ENCODE peak calls at places on chromosomes 3 and 15, in seven cellular contexts. One of them, this sample, is unnamed.

GRCh38 chr15:52678468-52679231 is 538 bp downstream of the ATOSA start:
- DNase-seq in mesendoderm: peak
- DNase-seq in neuronal stem cell: peak
- DNase-seq in H9: peak
- DNase-seq in trophoblast cell: peak
- DNase-seq in H1: peak
- DNase-seq in IMR-90: peak
- DNase-seq in this sample: peak

GRCh38 chr15:52171386-52171785 is 19.8 kb downstream of the GNB5 start:
- DNase-seq in mesendoderm: peak
- DNase-seq in neuronal stem cell: no peak
- DNase-seq in H9: no peak
- DNase-seq in trophoblast cell: no peak
- DNase-seq in H1: no peak
- DNase-seq in IMR-90: peak
- DNase-seq in this sample: no peak

GRCh38 chr15:50167112-50167511 is 14.9 kb upstream of the SLC27A2 start:
- DNase-seq in mesendoderm: no peak
- DNase-seq in neuronal stem cell: no peak
- DNase-seq in H9: no peak
- DNase-seq in trophoblast cell: no peak
- DNase-seq in H1: no peak
- DNase-seq in IMR-90: no peak
- DNase-seq in this sample: no peak

GRCh38 chr3:155572085-155572484 is 172.8 kb downstream of the PLCH1 start:
- DNase-seq in mesendoderm: no peak
- DNase-seq in neuronal stem cell: no peak
- DNase-seq in H9: no peak
- DNase-seq in trophoblast cell: no peak
- DNase-seq in H1: no peak
- DNase-seq in IMR-90: no peak
- DNase-seq in this sample: peak

GRCh38 chr15:40282144-40282869 is 557 bp downstream of the ANKRD63 start:
- DNase-seq in mesendoderm: peak
- DNase-seq in neuronal stem cell: no peak
- DNase-seq in H9: peak
- DNase-seq in trophoblast cell: peak
- DNase-seq in H1: no peak
- DNase-seq in IMR-90: no peak
- DNase-seq in this sample: peak

GRCh38 chr3:38168151-38168987 is 3.0 kb downstream of the OXSR1 start:
- DNase-seq in mesendoderm: no peak
- DNase-seq in neuronal stem cell: no peak
- DNase-seq in H9: no peak
- DNase-seq in trophoblast cell: peak
- DNase-seq in H1: no peak
- DNase-seq in IMR-90: peak
- DNase-seq in this sample: peak

GRCh38 chr15:67870868-67871408 is 31.1 kb upstream of the RNU6-1 start:
- DNase-seq in mesendoderm: no peak
- DNase-seq in neuronal stem cell: no peak
- DNase-seq in H9: no peak
- DNase-seq in trophoblast cell: no peak
- DNase-seq in H1: no peak
- DNase-seq in IMR-90: no peak
- DNase-seq in this sample: no peak

GRCh38 chr15:69783211-69783610 is 314.5 kb downstream of the TLE3 start:
- DNase-seq in mesendoderm: no peak
- DNase-seq in neuronal stem cell: no peak
- DNase-seq in H9: no peak
- DNase-seq in trophoblast cell: no peak
- DNase-seq in H1: no peak
- DNase-seq in IMR-90: no peak
- DNase-seq in this sample: no peak

GRCh38 chr3:120263792-120264191 is 21.2 kb downstream of the GPR156 start:
- DNase-seq in mesendoderm: no peak
- DNase-seq in neuronal stem cell: no peak
- DNase-seq in H9: peak
- DNase-seq in trophoblast cell: no peak
- DNase-seq in H1: no peak
- DNase-seq in IMR-90: no peak
- DNase-seq in this sample: no peak

GRCh38 chr3:28317438-28318022 is 31.0 kb upstream of the ZCWPW2 start:
- DNase-seq in mesendoderm: peak
- DNase-seq in neuronal stem cell: peak
- DNase-seq in H9: no peak
- DNase-seq in trophoblast cell: peak
- DNase-seq in H1: no peak
- DNase-seq in IMR-90: peak
- DNase-seq in this sample: peak

GRCh38 chr3:130779486-130779885 is 32.9 kb upstream of the PIK3R4 start:
- DNase-seq in mesendoderm: no peak
- DNase-seq in neuronal stem cell: no peak
- DNase-seq in H9: no peak
- DNase-seq in trophoblast cell: no peak
- DNase-seq in H1: no peak
- DNase-seq in IMR-90: no peak
- DNase-seq in this sample: no peak

GRCh38 chr3:100047455-100048141 is 66.7 kb downstream of the FILIP1L start:
- DNase-seq in mesendoderm: no peak
- DNase-seq in neuronal stem cell: no peak
- DNase-seq in H9: no peak
- DNase-seq in trophoblast cell: no peak
- DNase-seq in H1: no peak
- DNase-seq in IMR-90: peak
- DNase-seq in this sample: peak

GRCh38 chr3:46914849-46915248 is 37.3 kb downstream of the PTH1R start:
- DNase-seq in mesendoderm: no peak
- DNase-seq in neuronal stem cell: no peak
- DNase-seq in H9: no peak
- DNase-seq in trophoblast cell: no peak
- DNase-seq in H1: no peak
- DNase-seq in IMR-90: no peak
- DNase-seq in this sample: no peak

GRCh38 chr15:74867562-74868458 is 5.4 kb downstream of the SCAMP2 start:
- DNase-seq in mesendoderm: no peak
- DNase-seq in neuronal stem cell: no peak
- DNase-seq in H9: no peak
- DNase-seq in trophoblast cell: peak
- DNase-seq in H1: no peak
- DNase-seq in IMR-90: no peak
- DNase-seq in this sample: no peak

GRCh38 chr15:67895237-67895636 is 55.4 kb upstream of the RNU6-1 start:
- DNase-seq in mesendoderm: no peak
- DNase-seq in neuronal stem cell: no peak
- DNase-seq in H9: no peak
- DNase-seq in trophoblast cell: no peak
- DNase-seq in H1: no peak
- DNase-seq in IMR-90: no peak
- DNase-seq in this sample: no peak

GRCh38 chr15:25663515-25663914 is 199.6 kb downstream of the ATP10A start:
- DNase-seq in mesendoderm: no peak
- DNase-seq in neuronal stem cell: no peak
- DNase-seq in H9: no peak
- DNase-seq in trophoblast cell: no peak
- DNase-seq in H1: no peak
- DNase-seq in IMR-90: no peak
- DNase-seq in this sample: no peak

DNA sequence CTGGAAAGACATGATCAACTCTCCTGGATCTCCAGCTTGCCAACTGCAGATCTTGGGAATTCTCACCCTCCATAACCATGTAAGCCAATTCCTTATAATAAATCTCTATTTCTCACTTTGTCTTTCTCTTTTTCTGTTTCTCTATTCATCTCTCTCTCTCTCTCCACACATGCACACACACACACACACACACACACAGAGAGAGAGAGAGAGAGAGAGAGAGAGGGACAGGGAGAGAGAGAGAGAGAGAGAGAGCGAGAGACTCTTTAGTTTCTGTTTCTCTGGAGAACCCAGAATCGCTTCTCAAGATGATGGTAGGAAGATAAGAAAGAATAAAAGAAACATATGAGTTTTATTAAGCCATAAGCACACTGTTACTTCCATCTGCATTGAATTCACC is 111.9 kb downstream of the BCHE start:
- DNase-seq in mesendoderm: no peak
- DNase-seq in neuronal stem cell: no peak
- DNase-seq in H9: no peak
- DNase-seq in trophoblast cell: no peak
- DNase-seq in H1: no peak
- DNase-seq in IMR-90: no peak
- DNase-seq in this sample: peak
- H2BK120ac ChIP-seq in mesendoderm: no peak
- H2BK120ac ChIP-seq in neuronal stem cell: no peak
- H2BK120ac ChIP-seq in H9: no peak
- H2BK120ac ChIP-seq in trophoblast cell: no peak
- H2BK120ac ChIP-seq in H1: no peak
- H2BK120ac ChIP-seq in IMR-90: no peak
- H2BK120ac ChIP-seq in this sample: no peak

DNA sequence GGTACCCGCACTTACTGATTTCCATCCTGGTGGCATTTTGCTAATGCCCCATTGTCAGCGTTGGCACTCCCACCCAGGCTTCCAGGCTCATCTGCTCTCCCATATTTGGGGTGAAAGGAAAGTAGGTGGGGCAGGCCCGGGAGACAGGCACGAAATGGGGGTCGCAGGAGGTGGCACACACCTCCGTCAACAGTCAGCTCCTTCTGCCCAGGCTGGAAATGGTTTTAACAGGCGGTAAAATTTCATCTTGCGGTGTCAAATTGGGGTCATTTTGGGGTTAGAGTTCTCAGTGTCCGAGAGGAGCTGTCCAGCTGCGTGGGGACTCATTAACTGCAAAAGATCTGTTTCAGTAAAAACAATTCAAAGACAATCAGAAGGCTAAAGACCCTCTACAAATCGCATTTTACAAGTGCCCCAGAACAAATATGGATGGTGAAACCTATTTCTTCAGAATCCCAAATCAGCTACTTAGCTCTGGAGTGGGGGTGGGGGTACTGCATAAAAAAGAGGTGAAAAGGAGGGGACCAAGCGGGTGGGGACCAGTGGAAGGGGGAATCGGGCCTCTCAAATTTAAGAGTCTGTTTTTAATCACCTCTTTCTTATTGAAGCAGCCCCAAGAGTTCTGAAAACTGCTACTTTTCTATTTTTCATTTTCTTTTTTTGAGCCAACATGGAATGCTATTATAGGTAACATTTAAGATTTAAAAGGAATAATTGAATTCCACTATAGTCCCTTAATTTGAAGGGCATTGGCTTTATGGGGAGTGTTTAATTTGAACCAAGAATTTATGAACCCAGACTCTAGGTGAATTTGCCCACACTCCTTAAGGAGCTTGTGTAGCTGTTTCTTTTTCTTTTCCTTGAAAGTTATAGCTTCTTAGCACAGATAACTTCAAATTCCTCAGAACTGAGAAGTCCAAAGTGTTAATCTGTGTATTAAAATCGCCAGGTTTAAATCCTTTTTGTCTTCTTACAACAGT is 4.4 kb upstream of the MEIS2 start:
- DNase-seq in mesendoderm: no peak
- DNase-seq in neuronal stem cell: peak
- DNase-seq in H9: peak
- DNase-seq in trophoblast cell: no peak
- DNase-seq in H1: no peak
- DNase-seq in IMR-90: no peak
- DNase-seq in this sample: peak
- H2BK120ac ChIP-seq in mesendoderm: no peak
- H2BK120ac ChIP-seq in neuronal stem cell: no peak
- H2BK120ac ChIP-seq in H9: no peak
- H2BK120ac ChIP-seq in trophoblast cell: no peak
- H2BK120ac ChIP-seq in H1: no peak
- H2BK120ac ChIP-seq in IMR-90: no peak
- H2BK120ac ChIP-seq in this sample: no peak

GRCh38 chr15:57403946-57404345 is 27.6 kb downstream of the CGNL1 start:
- DNase-seq in mesendoderm: no peak
- DNase-seq in neuronal stem cell: no peak
- DNase-seq in H9: no peak
- DNase-seq in trophoblast cell: no peak
- DNase-seq in H1: no peak
- DNase-seq in IMR-90: no peak
- DNase-seq in this sample: no peak

GRCh38 chr15:57403532-57403931 is 27.2 kb downstream of the CGNL1 start:
- DNase-seq in mesendoderm: no peak
- DNase-seq in neuronal stem cell: no peak
- DNase-seq in H9: no peak
- DNase-seq in trophoblast cell: no peak
- DNase-seq in H1: no peak
- DNase-seq in IMR-90: no peak
- DNase-seq in this sample: no peak

GRCh38 chr15:57403007-57403406 is 26.7 kb downstream of the CGNL1 start:
- DNase-seq in mesendoderm: no peak
- DNase-seq in neuronal stem cell: no peak
- DNase-seq in H9: no peak
- DNase-seq in trophoblast cell: no peak
- DNase-seq in H1: no peak
- DNase-seq in IMR-90: no peak
- DNase-seq in this sample: no peak

GRCh38 chr15:57405133-57405532 is 28.8 kb downstream of the CGNL1 start:
- DNase-seq in mesendoderm: no peak
- DNase-seq in neuronal stem cell: no peak
- DNase-seq in H9: no peak
- DNase-seq in trophoblast cell: no peak
- DNase-seq in H1: no peak
- DNase-seq in IMR-90: no peak
- DNase-seq in this sample: no peak

GRCh38 chr15:57406040-57406772 is 29.9 kb downstream of the CGNL1 start:
- DNase-seq in mesendoderm: peak
- DNase-seq in neuronal stem cell: no peak
- DNase-seq in H9: no peak
- DNase-seq in trophoblast cell: peak
- DNase-seq in H1: no peak
- DNase-seq in IMR-90: peak
- DNase-seq in this sample: peak
- H2BK120ac ChIP-seq in mesendoderm: peak
- H2BK120ac ChIP-seq in neuronal stem cell: no peak
- H2BK120ac ChIP-seq in H9: no peak
- H2BK120ac ChIP-seq in trophoblast cell: peak
- H2BK120ac ChIP-seq in H1: no peak
- H2BK120ac ChIP-seq in IMR-90: no peak
- H2BK120ac ChIP-seq in this sample: no peak

DNA sequence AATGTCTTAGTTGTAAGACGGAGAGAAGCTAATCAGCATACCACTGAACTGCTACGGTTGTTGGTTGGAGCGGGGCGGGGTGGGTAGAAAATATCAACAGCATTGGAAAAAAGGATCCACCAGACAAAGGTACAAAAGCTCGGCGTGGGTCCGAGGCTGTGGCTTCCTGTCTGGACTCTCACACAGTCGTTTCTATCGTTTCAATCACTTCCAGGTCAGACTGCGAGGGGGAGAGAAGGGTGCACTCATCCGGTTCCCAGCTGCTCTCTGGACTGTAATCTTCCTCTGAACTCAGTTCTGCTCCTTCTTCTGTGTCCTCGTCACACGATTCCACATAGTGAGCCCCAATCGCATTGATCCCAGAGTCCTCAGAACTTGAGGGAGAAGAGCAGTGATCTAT is 70.0 kb downstream of the C3orf70 start:
- DNase-seq in mesendoderm: no peak
- DNase-seq in neuronal stem cell: no peak
- DNase-seq in H9: no peak
- DNase-seq in trophoblast cell: no peak
- DNase-seq in H1: no peak
- DNase-seq in IMR-90: no peak
- DNase-seq in this sample: no peak
- H2BK120ac ChIP-seq in mesendoderm: no peak
- H2BK120ac ChIP-seq in neuronal stem cell: no peak
- H2BK120ac ChIP-seq in H9: no peak
- H2BK120ac ChIP-seq in trophoblast cell: no peak
- H2BK120ac ChIP-seq in H1: no peak
- H2BK120ac ChIP-seq in IMR-90: no peak
- H2BK120ac ChIP-seq in this sample: no peak